ENCODE peak calls at places on chromosomes 1 and 21, in eight cellular contexts. T is cerebellar cortex; Z is WERI-Rb-1; D is germinal center; X is stimulated activated CD4-positive, alpha-beta T cell treated with anti-CD3 and anti-CD28 coated beads, Interleukin-12 subunit alpha, Interleukin-12 subunit beta, amount 100 ng/mL, for 24 hours; Q is effector CD4-positive, alpha-beta T cell; J is tibial artery; V is activated CD8-positive, alpha-beta memory T cell treated with anti-CD3 and anti-CD28 coated beads, Interleukin-2, amount 50 U/mL, for 48 hours. O is an unnamed sample.

GRCh38 chr1:20322081-20322824 is 31.6 kb downstream of the VWA5B1 start:
- DNase-seq in J (no peak), X (peak), Q (no peak), Z (no peak), T (no peak), V (no peak), D (no peak), O (no peak)

GRCh38 chr1:203287109-203287893 is 18.0 kb upstream of the BTG2 start:
- DNase-seq in Z (peak), D (no peak), J (peak), T (no peak), X (peak), Q (peak), V (no peak), O (peak)

GRCh38 chr1:169146536-169147214 is 40.2 kb downstream of the ATP1B1 start:
- DNase-seq in T (no peak), Z (no peak), Q (no peak), X (no peak), V (no peak), J (no peak), D (no peak), O (no peak)

GRCh38 chr1:22829001-22829989 is 118.7 kb downstream of the EPHB2 start:
- DNase-seq in Q (no peak), V (no peak), X (no peak), D (no peak), J (no peak), T (no peak), Z (no peak), O (no peak)

GRCh38 chr1:80392529-80392928 is 1386.0 kb upstream of the ADGRL4 start:
- DNase-seq in Z (no peak), X (no peak), D (no peak), J (no peak), V (no peak), Q (no peak), T (no peak), O (no peak)

GRCh38 chr1:115411388-115412063 is 73.5 kb upstream of the NGF start:
- DNase-seq in D (no peak), V (no peak), Z (no peak), Q (no peak), X (no peak), T (no peak), J (peak), O (no peak)

GRCh38 chr21:43884861-43885370 is 19.9 kb downstream of the AGPAT3 start:
- DNase-seq in Z (no peak), V (no peak), T (no peak), Q (no peak), J (no peak), D (no peak), X (no peak), O (no peak)

GRCh38 chr1:230144010-230144614 is 77.1 kb downstream of the GALNT2 start:
- DNase-seq in D (no peak), Q (no peak), J (no peak), Z (no peak), T (no peak), V (no peak), X (no peak), O (no peak)

GRCh38 chr1:30757196-30757949 is at the start of gene LAPTM5:
- DNase-seq in X (no peak), Z (no peak), T (no peak), J (peak), Q (peak), D (peak), V (peak), O (no peak)

GRCh38 chr1:161885759-161886158 is 119.6 kb downstream of the ATF6 start:
- DNase-seq in D (no peak), X (no peak), T (no peak), Z (no peak), Q (no peak), V (no peak), J (no peak), O (no peak)

GRCh38 chr1:221725683-221726330 is 16.1 kb downstream of the DUSP10 start:
- DNase-seq in Q (no peak), D (peak), J (no peak), Z (no peak), T (no peak), V (no peak), X (no peak), O (no peak)

GRCh38 chr1:177142791-177143382 is 21.6 kb downstream of the ASTN1 start:
- DNase-seq in V (no peak), Z (no peak), Q (no peak), D (no peak), J (no peak), X (no peak), T (no peak), O (no peak)

GRCh38 chr21:37208056-37208705 is 59.0 kb downstream of the VPS26C start:
- DNase-seq in Q (no peak), Z (peak), J (peak), V (peak), X (peak), T (peak), D (peak), O (no peak)

GRCh38 chr1:54671985-54672608 is 30.5 kb downstream of the MROH7 start:
- DNase-seq in Q (peak), Z (peak), D (peak), J (no peak), T (peak), X (peak), V (peak), O (peak)

GRCh38 chr1:201020647-201021332 is 2.7 kb downstream of the KIF21B start:
- DNase-seq in Z (peak), T (peak), Q (no peak), J (no peak), D (peak), X (peak), V (no peak), O (no peak)

GRCh38 chr1:214707306-214708087 is 104.5 kb downstream of the CENPF start:
- DNase-seq in D (no peak), J (no peak), X (no peak), Q (no peak), T (no peak), V (no peak), Z (no peak), O (no peak)

GRCh38 chr1:156499194-156499702 is 1.3 kb downstream of the MEF2D start:
- DNase-seq in Z (no peak), D (no peak), X (no peak), V (no peak), Q (no peak), T (peak), J (no peak), O (no peak)

GRCh38 chr1:183423541-183423940 is 5.4 kb upstream of the NMNAT2 start:
- DNase-seq in V (no peak), T (no peak), X (no peak), Q (no peak), J (no peak), Z (no peak), D (no peak), O (no peak)

GRCh38 chr1:6447818-6448748 is 17.9 kb downstream of the TNFRSF25 start:
- DNase-seq in V (no peak), D (peak), Q (peak), J (no peak), Z (no peak), T (no peak), X (no peak), O (no peak)

GRCh38 chr1:54275349-54275748 is 75.4 kb downstream of the MRPL37 start:
- DNase-seq in J (peak), D (no peak), Q (no peak), V (no peak), X (no peak), T (peak), Z (no peak), O (no peak)